ENCODE peak calls at places on chromosomes 11 and 22, in eight cellular contexts. P is activated CD4-positive, alpha-beta T cell treated with anti-CD3 and anti-CD28 coated beads, Interleukin-2, amount 50 U/mL, for 1 hour; X is BE2C; V is NCI-H2029; R is CD4-positive, alpha-beta memory T cell; T is HFFc6; C is CD8-positive, alpha-beta T cell; Q is HEK293T. M is an unnamed sample.

GRCh38 chr11:61885784-61886580 is 5.4 kb downstream of the FADS3 start:
- DNase-seq in P (no peak), R (no peak), V (no peak), T (no peak), Q (no peak), C (no peak), X (no peak), M (no peak)

GRCh38 chr11:21895686-21896085 is 297.2 kb upstream of the ANO5 start:
- DNase-seq in V (peak; percentile 9), C (no peak), X (no peak), P (no peak), T (no peak), R (no peak), Q (no peak), M (no peak)

GRCh38 chr22:26127126-26127525 is 42.1 kb upstream of the SEZ6L start:
- DNase-seq in X (no peak), R (no peak), V (no peak), P (no peak), Q (no peak), C (no peak), T (no peak), M (no peak)

GRCh38 chr22:24532075-24532474 is 22.9 kb downstream of the GUCD1 start:
- DNase-seq in R (no peak), X (no peak), C (no peak), Q (no peak), T (no peak), V (peak; percentile 20), P (no peak), M (no peak)

GRCh38 chr11:117072517-117073218 is 25.6 kb downstream of the SIK3 start:
- DNase-seq in C (no peak), P (no peak), X (no peak), Q (no peak), V (peak; percentile 29), R (no peak), T (peak; percentile 93), M (no peak)

GRCh38 chr11:35632301-35632700 is 14.0 kb downstream of the FJX1 start:
- DNase-seq in R (no peak), T (no peak), X (no peak), Q (no peak), C (no peak), V (no peak), P (no peak), M (no peak)

GRCh38 chr11:47599821-47600377 is 5.7 kb upstream of the C1QTNF4 start:
- DNase-seq in P (no peak), Q (no peak), C (no peak), R (no peak), T (no peak), X (no peak), V (peak; percentile 88), M (peak; percentile 44)

GRCh38 chr11:22472306-22472705 is 134.1 kb downstream of the SLC17A6 start:
- DNase-seq in X (no peak), P (no peak), Q (no peak), V (no peak), R (no peak), T (no peak), C (no peak), M (no peak)

GRCh38 chr11:15483205-15483604 is 368.5 kb downstream of the INSC start:
- DNase-seq in X (no peak), T (no peak), P (no peak), C (no peak), V (no peak), Q (no peak), R (no peak), M (no peak)

GRCh38 chr22:38868886-38869381 is 3.1 kb downstream of the CBX6 start:
- DNase-seq in T (peak; percentile 57), V (peak; percentile 59), R (peak; percentile 73), Q (peak; percentile 84), P (peak; percentile 85), C (peak; percentile 88), X (peak; percentile 95), M (peak; percentile 88)

GRCh38 chr22:44450503-44450902 is 47.5 kb downstream of the RTL6 start:
- DNase-seq in V (no peak), R (no peak), Q (no peak), C (no peak), P (no peak), T (no peak), X (no peak), M (no peak)

GRCh38 chr11:118229274-118229847 is 4.5 kb upstream of the JAML start:
- DNase-seq in V (no peak), C (no peak), R (no peak), X (no peak), P (no peak), T (peak; percentile 18), Q (no peak), M (no peak)

GRCh38 chr11:121534131-121535093 is 81.6 kb upstream of the SORL1-AS1 start:
- DNase-seq in X (no peak), T (peak; percentile 33), Q (no peak), R (no peak), C (no peak), V (no peak), P (no peak), M (no peak)

GRCh38 chr11:116111546-116111945 is 607.3 kb upstream of the CADM1 start:
- DNase-seq in X (no peak), Q (no peak), V (peak; percentile 13), C (no peak), R (no peak), P (no peak), T (no peak), M (no peak)

GRCh38 chr22:49569286-49570031 is 258.2 kb downstream of the BRD1 start:
- DNase-seq in R (no peak), C (no peak), V (no peak), P (no peak), Q (no peak), T (no peak), X (no peak), M (peak; percentile 48)

GRCh38 chr22:26075233-26075632 is 94.0 kb upstream of the SEZ6L start:
- DNase-seq in R (no peak), X (no peak), V (no peak), C (no peak), P (no peak), T (no peak), Q (no peak), M (no peak)

GRCh38 chr11:95426823-95427462 is 195.9 kb upstream of the SESN3 start:
- DNase-seq in T (no peak), C (no peak), V (no peak), P (no peak), R (no peak), X (no peak), Q (no peak), M (no peak)

GRCh38 chr22:23744485-23744884 is 6.4 kb downstream of the ZNF70 start:
- DNase-seq in T (no peak), Q (no peak), P (no peak), C (no peak), V (no peak), R (no peak), X (no peak), M (no peak)

GRCh38 chr11:71373791-71374454 is 74.3 kb downstream of the DHCR7 start:
- DNase-seq in C (no peak), T (no peak), Q (no peak), X (no peak), P (no peak), V (no peak), R (no peak), M (no peak)

GRCh38 chr11:63888170-63889086 is 28.5 kb downstream of the RCOR2 start:
- DNase-seq in V (peak; percentile 93), X (no peak), T (peak; percentile 25), Q (no peak), R (peak; percentile 70), P (peak; percentile 67), C (peak; percentile 73), M (peak; percentile 81)

GRCh38 chr11:6321961-6322362 is 1.7 kb upstream of the CAVIN3 start:
- DNase-seq in P (no peak), X (no peak), T (peak; percentile 74), R (no peak), V (no peak), C (no peak), Q (no peak), M (no peak)

GRCh38 chr22:16989915-16990314 is 18.1 kb downstream of the GAB4 start:
- DNase-seq in X (no peak), Q (no peak), C (no peak), R (no peak), P (no peak), V (no peak), T (peak; percentile 0), M (no peak)

GRCh38 chr22:36352775-36353507 is 34.8 kb downstream of the MYH9 start:
- DNase-seq in R (peak; percentile 71), X (no peak), C (peak; percentile 51), P (peak; percentile 31), V (no peak), T (no peak), Q (no peak), M (no peak)

GRCh38 chr22:49971232-49972162 is 10.9 kb downstream of the PIM3 start:
- DNase-seq in C (peak; percentile 69), P (no peak), Q (no peak), X (peak; percentile 49), R (no peak), T (peak; percentile 54), V (no peak), M (peak; percentile 88)

GRCh38 chr22:50699754-50700386 is 27.2 kb downstream of the SHANK3 start:
- DNase-seq in V (no peak), R (no peak), P (no peak), T (no peak), Q (no peak), X (peak; percentile 13), C (no peak), M (peak; percentile 48)

GRCh38 chr11:61334434-61335354 is 1.7 kb downstream of the TKFC start:
- DNase-seq in Q (no peak), T (peak; percentile 40), C (no peak), R (no peak), V (no peak), P (no peak), X (no peak), M (peak; percentile 48)

GRCh38 chr11:114036156-114036811 is 23.2 kb upstream of the ZBTB16 start:
- DNase-seq in V (peak; percentile 45), C (peak; percentile 58), P (peak; percentile 43), Q (peak; percentile 81), T (peak; percentile 28), X (peak; percentile 76), R (peak; percentile 51), M (peak; percentile 95)

GRCh38 chr22:26535499-26535898 is 23.2 kb upstream of the TFIP11 start:
- DNase-seq in R (no peak), T (no peak), V (no peak), C (no peak), X (no peak), P (no peak), Q (no peak), M (no peak)

GRCh38 chr11:69048718-69049489 is at the start of gene TPCN2:
- DNase-seq in V (peak; percentile 92), Q (peak; percentile 100), R (peak; percentile 91), X (peak; percentile 99), P (peak; percentile 89), C (peak; percentile 89), T (peak; percentile 77), M (peak; percentile 98)

GRCh38 chr11:469684-470667 is 19.9 kb downstream of the PTDSS2 start:
- DNase-seq in X (no peak), Q (no peak), R (no peak), C (no peak), T (peak; percentile 68), P (no peak), V (peak; percentile 64), M (peak; percentile 89)

GRCh38 chr11:69810289-69811118 is 8.7 kb downstream of the FGF3 start:
- DNase-seq in Q (no peak), T (no peak), X (no peak), V (no peak), C (no peak), P (no peak), R (no peak), M (no peak)

GRCh38 chr22:45657701-45658100 is 13.9 kb upstream of the ATXN10 start:
- DNase-seq in R (no peak), C (no peak), T (no peak), Q (no peak), V (no peak), X (no peak), P (no peak), M (no peak)

GRCh38 chr11:57399928-57400578 is 9.6 kb upstream of the PRG2 start:
- DNase-seq in V (no peak), R (no peak), T (no peak), Q (no peak), C (no peak), P (no peak), X (no peak), M (no peak)

GRCh38 chr11:103978588-103979580 is 57.6 kb upstream of the DDI1 start:
- DNase-seq in X (no peak), T (no peak), P (no peak), V (no peak), Q (no peak), R (no peak), C (no peak), M (no peak)